ENCODE peak calls at places on chromosomes 11 and 22, in seven cellular contexts. M, H, K, F, Z, I and P are unnamed samples.

GRCh38 chr11:117284053-117284452 is 7.1 kb upstream of the BACE1-AS start:
- DNase-seq in M (no peak), H (no peak), K (no peak), F (no peak), Z (no peak), I (no peak), P (no peak)

GRCh38 chr11:28072321-28072720 is 35.6 kb downstream of the KIF18A start:
- DNase-seq in M (no peak), H (no peak), K (peak; percentile 61), F (no peak), Z (no peak), I (no peak), P (no peak)

GRCh38 chr11:71198823-71199165 is 53.6 kb downstream of the SHANK2 start:
- DNase-seq in M (no peak), H (no peak), K (no peak), F (no peak), Z (no peak), I (peak; percentile 52), P (no peak)

GRCh38 chr11:19374189-19374588 is 133.4 kb upstream of the E2F8 start:
- DNase-seq in M (peak; percentile 43), H (no peak), K (peak; percentile 85), F (no peak), Z (no peak), I (no peak), P (no peak)

GRCh38 chr22:24571266-24571665 is 15.5 kb downstream of the SNRPD3 start:
- DNase-seq in M (no peak), H (no peak), K (no peak), F (no peak), Z (no peak), I (no peak), P (no peak)

GRCh38 chr11:83818349-83818748 is 532.2 kb upstream of the CCDC90B start:
- DNase-seq in M (no peak), H (no peak), K (no peak), F (no peak), Z (no peak), I (no peak), P (no peak)

GRCh38 chr11:65132988-65133700 is 1.2 kb downstream of the SYVN1 start:
- DNase-seq in M (no peak), H (peak; percentile 69), K (no peak), F (no peak), Z (peak; percentile 62), I (peak; percentile 90), P (peak; percentile 87)

GRCh38 chr22:37705205-37705604 is 8.4 kb downstream of the TRIOBP start:
- DNase-seq in M (no peak), H (no peak), K (no peak), F (no peak), Z (no peak), I (no peak), P (no peak)

GRCh38 chr11:100890779-100891178 is 203.7 kb downstream of the ARHGAP42 start:
- DNase-seq in M (peak; percentile 79), H (no peak), K (peak; percentile 78), F (peak; percentile 94), Z (no peak), I (no peak), P (no peak)

GRCh38 chr11:2383823-2384722 is 7.0 kb downstream of the CD81 start:
- DNase-seq in M (no peak), H (no peak), K (no peak), F (no peak), Z (no peak), I (peak; percentile 88), P (no peak)

GRCh38 chr22:44758354-44758969 is 6.1 kb downstream of the ARHGAP8 start:
- DNase-seq in M (peak; percentile 49), H (no peak), K (peak; percentile 48), F (no peak), Z (peak; percentile 82), I (no peak), P (no peak)

GRCh38 chr11:13110929-13111812 is 102.1 kb downstream of the RASSF10 start:
- DNase-seq in M (no peak), H (no peak), K (peak; percentile 73), F (no peak), Z (peak; percentile 71), I (no peak), P (no peak)

GRCh38 chr22:47209547-47210023 is 447.1 kb downstream of the TBC1D22A start:
- DNase-seq in M (no peak), H (peak; percentile 51), K (no peak), F (no peak), Z (no peak), I (peak; percentile 64), P (no peak)

GRCh38 chr11:47797633-47798032 is 30.5 kb upstream of the FNBP4 start:
- DNase-seq in M (peak; percentile 9), H (no peak), K (peak; percentile 41), F (peak; percentile 24), Z (no peak), I (no peak), P (no peak)

GRCh38 chr11:134911514-134912180 is 499.6 kb upstream of the B3GAT1 start:
- DNase-seq in M (no peak), H (no peak), K (no peak), F (no peak), Z (peak; percentile 66), I (no peak), P (no peak)

GRCh38 chr22:26589367-26589844 is 526 bp downstream of the TPST2 start:
- DNase-seq in M (no peak), H (no peak), K (no peak), F (no peak), Z (peak; percentile 60), I (peak; percentile 81), P (peak; percentile 72)

GRCh38 chr22:26587991-26588613 is 1.8 kb downstream of the TPST2 start:
- DNase-seq in M (no peak), H (no peak), K (peak; percentile 24), F (no peak), Z (no peak), I (no peak), P (no peak)

GRCh38 chr22:26588749-26589366 is 1.1 kb downstream of the TPST2 start:
- DNase-seq in M (no peak), H (no peak), K (no peak), F (no peak), Z (no peak), I (peak; percentile 35), P (no peak)

GRCh38 chr22:26585104-26585790 is 4.7 kb downstream of the TPST2 start:
- DNase-seq in M (no peak), H (peak; percentile 60), K (peak; percentile 78), F (no peak), Z (peak; percentile 53), I (no peak), P (peak; percentile 81)

DNA sequence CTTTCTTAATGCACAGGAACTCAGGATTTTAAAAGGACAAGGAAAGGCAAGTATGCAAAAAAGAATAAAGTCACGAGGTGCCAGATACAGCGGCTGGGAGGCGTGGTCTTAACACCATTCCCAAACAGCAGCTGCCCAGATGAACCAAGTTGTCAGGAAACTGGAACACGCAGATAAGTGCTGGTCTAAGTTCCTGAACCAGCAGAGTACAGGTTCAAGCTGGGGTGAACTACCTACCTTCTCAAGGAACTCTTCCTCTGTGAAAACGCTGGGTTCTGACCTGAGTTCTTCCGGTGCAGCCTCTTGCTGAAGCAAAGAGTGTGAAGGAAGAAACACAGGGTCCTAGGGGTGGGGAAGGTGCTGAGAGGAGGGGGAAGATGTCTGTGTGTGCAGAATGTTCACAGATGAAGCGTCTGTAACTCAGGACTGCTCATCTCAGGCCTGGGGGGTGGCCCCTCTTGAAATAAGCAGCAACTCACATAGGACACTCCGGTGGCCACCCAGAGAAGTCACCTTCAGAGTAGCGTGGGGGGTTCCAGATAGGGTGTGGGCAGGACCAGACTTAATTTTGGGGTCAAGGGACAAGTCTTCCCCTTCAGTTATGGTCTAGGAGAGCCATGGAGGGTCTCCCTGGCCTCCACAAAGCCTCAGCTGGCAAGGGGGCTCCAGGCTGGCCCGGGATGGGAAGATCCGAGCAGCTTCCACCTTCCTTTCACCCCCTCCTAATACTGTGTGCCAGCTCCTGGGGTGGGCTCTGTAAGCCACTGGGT is 3.2 kb downstream of the TPST2 start:
- DNase-seq in M (no peak), H (peak; percentile 57), K (no peak), F (no peak), Z (no peak), I (peak; percentile 57), P (no peak)
- H3K4me3 ChIP-seq in M (no peak overlapping the region), H (no peak overlapping the region), K (no peak overlapping the region), F (no peak overlapping the region), Z (no peak overlapping the region), I (no peak overlapping the region), P (peak overlapping the region; percentile 11)

DNA sequence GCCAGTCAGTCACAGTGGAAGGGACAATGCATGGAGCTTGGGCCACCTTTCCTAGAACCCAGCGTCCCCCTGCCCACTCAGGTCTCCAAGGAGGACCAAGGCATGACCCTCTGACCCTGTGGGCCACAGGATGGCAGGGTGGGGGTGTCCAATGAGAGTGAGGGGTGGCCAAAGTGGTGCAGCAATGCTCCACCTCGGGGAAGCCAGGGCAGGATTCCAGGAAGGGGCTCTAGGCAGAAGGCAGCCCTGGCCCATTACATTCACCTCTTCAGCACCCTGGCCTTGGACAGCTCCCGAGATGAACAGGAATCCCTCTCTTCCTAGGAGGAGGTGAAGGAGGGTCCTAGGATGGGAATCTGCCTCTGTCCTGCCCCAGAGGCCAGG is 597.5 kb downstream of the BRD1 start:
- DNase-seq in M (no peak), H (no peak), K (no peak), F (no peak), Z (no peak), I (no peak), P (no peak)
- H3K4me3 ChIP-seq in M (no peak overlapping the region), H (no peak overlapping the region), K (no peak overlapping the region), F (no peak overlapping the region), Z (no peak overlapping the region), I (no peak overlapping the region), P (no peak overlapping the region)

GRCh38 chr22:27801616-27802388 is at the start of gene MN1:
- DNase-seq in M (no peak), H (no peak), K (peak; percentile 58), F (no peak), Z (peak; percentile 89), I (peak; percentile 80), P (peak; percentile 72)

GRCh38 chr22:27801197-27801615 is 350 bp downstream of the MN1 start:
- DNase-seq in M (no peak), H (no peak), K (peak; percentile 48), F (no peak), Z (peak; percentile 84), I (no peak), P (peak; percentile 69)

GRCh38 chr22:27804016-27804415 is 2.5 kb upstream of the MN1 start:
- DNase-seq in M (no peak), H (no peak), K (no peak), F (no peak), Z (no peak), I (peak; percentile 71), P (no peak)

GRCh38 chr22:27800250-27801131 is 1.1 kb downstream of the MN1 start:
- DNase-seq in M (no peak), H (no peak), K (peak; percentile 33), F (no peak), Z (peak; percentile 70), I (peak; percentile 77), P (no peak)

GRCh38 chr22:27802389-27803079 is 978 bp upstream of the MN1 start:
- DNase-seq in M (no peak), H (no peak), K (no peak), F (no peak), Z (no peak), I (peak; percentile 8), P (no peak)
- H3K4me3 ChIP-seq in M (peak overlapping the region; percentile 53), H (peak overlapping the region; percentile 86), K (peak overlapping the region; percentile 73), F (peak overlapping the region; percentile 81), Z (peak overlapping the region; percentile 71), I (peak overlapping the region; percentile 56), P (peak overlapping the region; percentile 69)

DNA sequence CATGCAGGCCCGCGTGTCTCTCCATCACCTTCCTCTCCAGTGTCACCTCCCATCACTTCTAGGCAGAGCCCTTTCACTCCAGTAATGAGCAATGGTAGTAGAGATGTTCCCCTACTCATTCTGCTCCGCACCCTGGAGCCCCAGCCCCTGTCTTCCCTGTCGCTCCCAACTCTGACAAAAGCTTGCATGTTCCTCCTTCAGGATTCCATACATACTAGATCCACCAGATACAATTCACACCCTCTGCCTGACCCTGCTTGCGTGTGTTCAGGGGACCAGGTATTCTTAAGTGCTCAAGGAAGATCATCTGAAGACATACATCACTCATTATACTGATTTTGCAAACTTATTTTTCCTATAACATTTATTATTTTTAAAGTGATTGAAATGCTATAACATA is 222.7 kb downstream of the SNX19 start:
- DNase-seq in M (no peak), H (no peak), K (no peak), F (no peak), Z (no peak), I (no peak), P (no peak)
- H3K4me3 ChIP-seq in M (no peak overlapping the region), H (no peak overlapping the region), K (no peak overlapping the region), F (no peak overlapping the region), Z (no peak overlapping the region), I (no peak overlapping the region), P (no peak overlapping the region)